ENCODE peak calls at places on chromosomes 16 and 17, in eight cellular contexts. B is GM23338, A is H1, Z is K562, O is HCT116, U is GM12878, P is SK-N-SH, Y is HepG2. I is an unnamed sample.

GRCh38 chr16:69410285-69410990 is 14.0 kb upstream of the CYB5B start:
- DNase-seq in B (no peak), A (no peak), Z (no peak), O (peak), U (no peak), P (no peak), Y (no peak), I (peak)

GRCh38 chr16:50068550-50068949 is 2.8 kb downstream of the HEATR3 start:
- DNase-seq in B (no peak), A (no peak), Z (no peak), O (no peak), U (no peak), P (no peak), Y (no peak), I (peak)

GRCh38 chr16:31181102-31181830 is 1.3 kb downstream of the FUS start:
- DNase-seq in B (no peak), A (no peak), Z (peak), O (no peak), U (no peak), P (no peak), Y (no peak), I (peak)

GRCh38 chr17:77098884-77099545 is 41.8 kb upstream of the SEC14L1 start:
- DNase-seq in B (no peak), A (no peak), Z (no peak), O (no peak), U (no peak), P (no peak), Y (peak), I (no peak)

GRCh38 chr16:69187891-69188451 is 1.0 kb downstream of the SNTB2 start:
- DNase-seq in B (peak), A (no peak), Z (peak), O (no peak), U (no peak), P (no peak), Y (peak), I (peak)

GRCh38 chr17:1447061-1447460 is 9.0 kb downstream of the CRK start:
- DNase-seq in B (no peak), A (no peak), Z (no peak), O (no peak), U (no peak), P (no peak), Y (no peak), I (peak)

GRCh38 chr16:24944206-24944605 is 71.0 kb downstream of the ARHGAP17 start:
- DNase-seq in B (no peak), A (no peak), Z (no peak), O (no peak), U (no peak), P (no peak), Y (no peak), I (no peak)

GRCh38 chr16:50708373-50709060 is 15.1 kb downstream of the NOD2 start:
- DNase-seq in B (no peak), A (no peak), Z (no peak), O (no peak), U (no peak), P (no peak), Y (no peak), I (no peak)

GRCh38 chr16:75537795-75538194 is 1.9 kb upstream of the CHST5 start:
- DNase-seq in B (no peak), A (no peak), Z (no peak), O (no peak), U (no peak), P (no peak), Y (no peak), I (no peak)

GRCh38 chr16:12496181-12496580 is 307.5 kb downstream of the CPPED1 start:
- DNase-seq in B (no peak), A (no peak), Z (no peak), O (no peak), U (no peak), P (no peak), Y (no peak), I (no peak)

GRCh38 chr16:84375773-84376172 is 7.4 kb downstream of the ATP2C2 start:
- DNase-seq in B (no peak), A (no peak), Z (no peak), O (no peak), U (no peak), P (no peak), Y (no peak), I (no peak)

GRCh38 chr17:35795007-35795870 is at the start of gene MMP28:
- DNase-seq in B (peak), A (peak), Z (peak), O (no peak), U (no peak), P (peak), Y (no peak), I (peak)

GRCh38 chr17:1644493-1645206 is 882 bp downstream of the SCARF1 start:
- DNase-seq in B (no peak), A (no peak), Z (no peak), O (no peak), U (peak), P (no peak), Y (no peak), I (peak)

GRCh38 chr16:66511615-66512500 is 38.1 kb downstream of the TK2 start:
- DNase-seq in B (peak), A (peak), Z (peak), O (peak), U (no peak), P (no peak), Y (no peak), I (peak)

GRCh38 chr16:24805484-24805883 is 40.3 kb upstream of the SLC5A11 start:
- DNase-seq in B (no peak), A (no peak), Z (no peak), O (no peak), U (no peak), P (no peak), Y (no peak), I (no peak)

GRCh38 chr17:44543213-44543904 is 13.9 kb upstream of the FZD2 start:
- DNase-seq in B (peak), A (peak), Z (no peak), O (no peak), U (no peak), P (no peak), Y (peak), I (no peak)

GRCh38 chr16:75566889-75567255 is 693 bp downstream of the GABARAPL2 start:
- DNase-seq in B (peak), A (peak), Z (peak), O (no peak), U (no peak), P (peak), Y (no peak), I (peak)

GRCh38 chr17:28478940-28479615 is 5.6 kb downstream of the SLC13A2 start:
- DNase-seq in B (no peak), A (no peak), Z (no peak), O (no peak), U (no peak), P (no peak), Y (no peak), I (no peak)

GRCh38 chr16:67641779-67642708 is 2.9 kb upstream of the CARMIL2 start:
- DNase-seq in B (no peak), A (no peak), Z (no peak), O (no peak), U (no peak), P (no peak), Y (no peak), I (peak)

GRCh38 chr16:67562526-67562917 is at the start of gene CTCF:
- DNase-seq in B (peak), A (no peak), Z (peak), O (peak), U (no peak), P (peak), Y (peak), I (peak)

GRCh38 chr16:78918805-78919204 is 681.7 kb downstream of the MAF start:
- DNase-seq in B (no peak), A (no peak), Z (no peak), O (no peak), U (no peak), P (no peak), Y (no peak), I (no peak)

GRCh38 chr17:56624315-56624714 is 30.8 kb downstream of the NOG start:
- DNase-seq in B (no peak), A (no peak), Z (no peak), O (no peak), U (no peak), P (no peak), Y (no peak), I (no peak)

GRCh38 chr16:19555938-19556778 is 655 bp downstream of the VPS35L start:
- DNase-seq in B (peak), A (peak), Z (peak), O (peak), U (peak), P (peak), Y (no peak), I (peak)

DNA sequence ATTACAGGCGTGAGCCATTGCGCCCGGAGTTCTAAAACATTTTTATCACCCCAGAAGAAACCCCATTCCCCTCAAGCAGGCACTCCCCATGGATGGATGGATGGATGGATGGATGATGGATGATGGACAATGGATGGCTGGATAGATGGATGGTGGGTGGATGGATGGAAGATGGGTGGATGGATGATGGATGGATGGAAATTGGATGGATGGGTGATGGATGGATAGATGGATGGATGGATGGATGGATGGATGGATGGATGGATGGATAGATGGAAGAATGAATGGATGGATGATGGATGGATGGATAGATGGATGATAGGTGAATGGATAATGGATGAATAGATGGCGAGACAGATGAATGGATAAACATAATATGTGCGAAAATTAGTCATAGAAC is 16.5 kb downstream of the PLA2G10 start:
- DNase-seq in B (no peak), A (no peak), Z (no peak), O (no peak), U (no peak), P (no peak), Y (no peak), I (no peak)
- H3K4me2 ChIP-seq in B (no peak), A (no peak), Z (no peak), O (no peak), U (no peak), P (no peak), Y (no peak), I (no peak)

DNA sequence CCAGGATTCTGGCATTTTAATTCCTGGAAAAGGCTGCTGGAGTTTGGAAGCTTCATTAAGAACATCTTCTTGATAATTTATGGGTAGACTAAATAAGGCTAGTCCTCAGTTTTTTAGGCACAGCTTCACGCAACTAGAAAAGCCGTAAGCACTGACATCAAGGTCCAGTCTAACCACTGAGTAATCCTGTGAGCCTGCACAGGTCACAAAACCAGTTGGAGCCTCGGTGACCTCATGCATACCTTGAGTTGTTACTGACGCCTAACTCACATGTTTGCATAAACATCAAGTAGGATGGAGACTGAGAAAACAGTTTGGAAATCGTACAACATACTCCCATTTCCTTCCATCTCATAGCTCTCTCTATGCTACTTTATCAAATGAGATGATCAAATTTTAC is 63.8 kb upstream of the RCVRN start:
- DNase-seq in B (no peak), A (no peak), Z (no peak), O (no peak), U (no peak), P (no peak), Y (no peak), I (no peak)
- TF ChIP-seq POLR2AphosphoS5 in B (no peak), A (no peak), Z (no peak), O (no peak), U (no peak), P (no peak), Y (no peak), I (no peak)

DNA sequence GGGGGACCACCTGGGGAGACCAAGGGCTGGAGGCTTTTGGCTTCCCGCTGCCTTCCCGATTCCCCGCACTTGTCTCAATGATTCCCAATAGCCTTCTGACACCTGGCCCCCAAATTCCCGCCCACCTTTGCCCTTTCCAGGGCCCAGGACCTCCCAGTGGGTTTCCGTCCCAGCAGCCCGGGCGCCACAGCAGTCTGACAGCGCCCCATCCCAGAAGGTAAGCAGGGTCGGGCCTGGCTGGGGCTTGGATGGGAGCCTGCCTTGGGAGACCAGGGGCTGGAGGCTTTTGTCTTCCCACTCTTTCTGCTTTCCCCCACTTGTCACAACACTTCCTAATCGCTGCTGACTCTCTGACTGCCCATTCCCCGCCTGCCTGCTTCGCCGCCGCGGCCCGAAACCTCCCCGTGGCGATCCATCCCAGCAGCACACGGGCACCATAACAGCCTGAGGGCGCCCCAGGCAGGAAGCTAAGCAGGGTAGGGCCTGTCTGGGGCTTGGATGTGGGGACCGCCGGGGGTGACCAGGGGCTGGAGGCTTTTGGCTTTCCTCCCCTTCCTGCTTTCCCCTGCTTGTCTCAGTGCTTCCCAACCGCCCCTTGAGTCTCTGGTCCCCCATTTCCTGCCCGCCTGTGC is 2289.3 kb downstream of the TP53TG3F start:
- DNase-seq in B (no peak), A (no peak), Z (no peak), O (no peak), U (no peak), P (peak), Y (no peak), I (no peak)
- H3K4me2 ChIP-seq in B (no peak), A (no peak), Z (no peak), O (no peak), U (no peak), P (no peak), Y (no peak), I (no peak)

DNA sequence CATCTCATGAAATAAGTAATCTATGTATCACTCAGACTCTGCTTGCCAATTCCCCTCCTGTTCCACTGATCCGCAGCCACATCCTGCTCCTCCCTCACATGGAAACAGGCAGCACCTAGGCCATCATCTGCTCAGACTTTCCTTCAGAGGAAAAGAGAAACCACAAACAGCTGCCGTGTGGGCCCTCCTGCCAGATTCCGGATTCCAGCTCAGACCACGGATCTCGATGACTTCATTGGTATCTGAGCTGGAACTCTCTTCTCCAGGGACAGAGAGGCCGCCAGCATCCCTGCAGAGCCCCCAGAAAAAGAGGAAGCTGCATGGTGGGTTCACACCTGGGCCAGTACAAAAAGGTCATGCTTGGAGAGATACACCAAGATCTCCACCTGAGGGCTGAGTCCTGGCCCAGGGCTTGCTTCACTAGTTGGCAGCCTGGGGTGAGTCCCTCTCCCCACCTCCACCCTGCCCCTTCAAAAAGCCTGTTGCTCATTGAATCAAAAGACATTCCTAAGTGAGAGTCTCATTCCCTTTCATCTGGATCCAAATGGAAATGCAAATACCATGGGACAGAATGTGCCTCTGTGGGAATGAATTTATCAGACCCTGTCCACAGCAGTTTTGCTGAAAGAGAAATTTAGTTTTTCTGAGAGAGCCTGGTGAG is 47.2 kb downstream of the HOXB1 start:
- DNase-seq in B (peak), A (no peak), Z (no peak), O (peak), U (no peak), P (no peak), Y (no peak), I (no peak)
- TF ChIP-seq POLR2AphosphoS5 in B (no peak), A (no peak), Z (no peak), O (peak), U (no peak), P (peak), Y (no peak), I (peak)

GRCh38 chr17:50474523-50474922 is 4.1 kb upstream of the RSAD1 start:
- DNase-seq in B (no peak), A (no peak), Z (no peak), O (no peak), U (no peak), P (no peak), Y (no peak), I (no peak)

GRCh38 chr17:50477976-50478375 is 684 bp upstream of the RSAD1 start:
- DNase-seq in B (no peak), A (no peak), Z (no peak), O (no peak), U (no peak), P (no peak), Y (no peak), I (no peak)

GRCh38 chr17:50476545-50477315 is 1.9 kb upstream of the RSAD1 start:
- DNase-seq in B (no peak), A (no peak), Z (no peak), O (no peak), U (no peak), P (no peak), Y (peak), I (no peak)

GRCh38 chr17:50473901-50474300 is 4.8 kb upstream of the RSAD1 start:
- DNase-seq in B (no peak), A (no peak), Z (no peak), O (no peak), U (no peak), P (no peak), Y (no peak), I (no peak)

GRCh38 chr17:50475362-50475761 is 3.3 kb upstream of the RSAD1 start:
- DNase-seq in B (no peak), A (no peak), Z (no peak), O (no peak), U (no peak), P (no peak), Y (no peak), I (no peak)
- H3K4me2 ChIP-seq in B (peak), A (no peak), Z (no peak), O (no peak), U (no peak), P (no peak), Y (no peak), I (no peak)

GRCh38 chr17:66429680-66430079 is 127.3 kb downstream of the PRKCA start:
- DNase-seq in B (no peak), A (no peak), Z (no peak), O (no peak), U (no peak), P (no peak), Y (no peak), I (no peak)

GRCh38 chr17:66423436-66423922 is 121.1 kb downstream of the PRKCA start:
- DNase-seq in B (no peak), A (no peak), Z (no peak), O (no peak), U (no peak), P (no peak), Y (no peak), I (no peak)

GRCh38 chr17:66426397-66427033 is 124.1 kb downstream of the PRKCA start:
- DNase-seq in B (peak), A (no peak), Z (peak), O (peak), U (no peak), P (no peak), Y (peak), I (no peak)

GRCh38 chr17:66425751-66426396 is 123.5 kb downstream of the PRKCA start:
- DNase-seq in B (no peak), A (no peak), Z (no peak), O (no peak), U (no peak), P (no peak), Y (no peak), I (no peak)

DNA sequence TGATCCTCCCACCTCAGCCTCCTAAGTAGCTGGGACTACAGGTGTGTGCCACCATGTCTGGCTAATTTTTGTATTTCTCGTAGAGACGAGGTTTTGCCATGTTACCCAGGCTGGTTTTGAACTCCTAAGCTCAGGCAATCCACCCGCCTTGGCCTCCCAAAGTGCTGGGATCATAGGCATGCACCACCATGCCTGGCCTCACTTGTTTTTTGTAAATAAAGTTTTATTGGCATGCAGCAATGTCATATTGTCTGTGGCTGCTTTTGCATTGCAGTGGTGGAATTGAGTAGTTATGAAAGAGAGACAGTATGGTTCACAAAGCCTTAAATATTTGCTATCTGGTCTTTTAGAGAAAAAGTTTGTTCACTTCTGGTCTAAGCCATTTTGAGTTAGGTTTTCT is 124.7 kb downstream of the PRKCA start:
- DNase-seq in B (no peak), A (no peak), Z (no peak), O (no peak), U (no peak), P (no peak), Y (no peak), I (no peak)
- TF ChIP-seq POLR2AphosphoS5 in B (no peak), A (no peak), Z (no peak), O (no peak), U (no peak), P (no peak), Y (no peak), I (no peak)

I was measured in endothelial cell of umbilical vein.